ENCODE peak calls at places on chromosomes 1 and 21, in eight cellular contexts. One of them, this sample, is unnamed.

GRCh38 chr1:114861384-114861783 is 6.7 kb downstream of the SYCP1 start:
- DNase-seq in AG09319: no peak
- DNase-seq in WTC11: no peak
- DNase-seq in COLO829: no peak
- DNase-seq in NAMALWA: no peak
- DNase-seq in hippocampal formation: no peak
- DNase-seq in stimulated activated CD8-positive, alpha-beta memory T cell treated with anti-CD3 and anti-CD28 coated beads, Interleukin-4, amount 100 ng/mL, for 1 hour: no peak
- DNase-seq in stimulated activated CD4-positive, alpha-beta T cell treated with anti-CD3 and anti-CD28 coated beads, Interleukin-2, amount 100 ng/mL, for 48 hours: no peak
- DNase-seq in this sample: peak

GRCh38 chr1:215776336-215776735 is 209.2 kb downstream of the KCTD3 start:
- DNase-seq in AG09319: no peak
- DNase-seq in COLO829: no peak
- DNase-seq in hippocampal formation: no peak
- DNase-seq in NAMALWA: no peak
- DNase-seq in stimulated activated CD4-positive, alpha-beta T cell treated with anti-CD3 and anti-CD28 coated beads, Interleukin-2, amount 100 ng/mL, for 48 hours: no peak
- DNase-seq in WTC11: no peak
- DNase-seq in stimulated activated CD8-positive, alpha-beta memory T cell treated with anti-CD3 and anti-CD28 coated beads, Interleukin-4, amount 100 ng/mL, for 1 hour: no peak
- DNase-seq in this sample: no peak

GRCh38 chr1:204380293-204380831 is 20.6 kb upstream of the PLEKHA6 start:
- DNase-seq in COLO829: no peak
- DNase-seq in AG09319: no peak
- DNase-seq in hippocampal formation: no peak
- DNase-seq in WTC11: no peak
- DNase-seq in NAMALWA: no peak
- DNase-seq in stimulated activated CD8-positive, alpha-beta memory T cell treated with anti-CD3 and anti-CD28 coated beads, Interleukin-4, amount 100 ng/mL, for 1 hour: no peak
- DNase-seq in stimulated activated CD4-positive, alpha-beta T cell treated with anti-CD3 and anti-CD28 coated beads, Interleukin-2, amount 100 ng/mL, for 48 hours: no peak
- DNase-seq in this sample: no peak

GRCh38 chr1:109644670-109645069 is 11.2 kb upstream of the GSTM4 start:
- DNase-seq in WTC11: no peak
- DNase-seq in hippocampal formation: no peak
- DNase-seq in COLO829: peak
- DNase-seq in AG09319: no peak
- DNase-seq in stimulated activated CD4-positive, alpha-beta T cell treated with anti-CD3 and anti-CD28 coated beads, Interleukin-2, amount 100 ng/mL, for 48 hours: no peak
- DNase-seq in NAMALWA: no peak
- DNase-seq in stimulated activated CD8-positive, alpha-beta memory T cell treated with anti-CD3 and anti-CD28 coated beads, Interleukin-4, amount 100 ng/mL, for 1 hour: no peak
- DNase-seq in this sample: no peak

GRCh38 chr1:60279798-60280197 is 206.2 kb upstream of the C1orf87 start:
- DNase-seq in NAMALWA: no peak
- DNase-seq in COLO829: no peak
- DNase-seq in hippocampal formation: no peak
- DNase-seq in stimulated activated CD4-positive, alpha-beta T cell treated with anti-CD3 and anti-CD28 coated beads, Interleukin-2, amount 100 ng/mL, for 48 hours: no peak
- DNase-seq in AG09319: no peak
- DNase-seq in WTC11: no peak
- DNase-seq in stimulated activated CD8-positive, alpha-beta memory T cell treated with anti-CD3 and anti-CD28 coated beads, Interleukin-4, amount 100 ng/mL, for 1 hour: no peak
- DNase-seq in this sample: no peak

GRCh38 chr21:17435565-17436543 is 77.0 kb upstream of the CXADR start:
- DNase-seq in NAMALWA: no peak
- DNase-seq in stimulated activated CD8-positive, alpha-beta memory T cell treated with anti-CD3 and anti-CD28 coated beads, Interleukin-4, amount 100 ng/mL, for 1 hour: no peak
- DNase-seq in AG09319: no peak
- DNase-seq in WTC11: no peak
- DNase-seq in stimulated activated CD4-positive, alpha-beta T cell treated with anti-CD3 and anti-CD28 coated beads, Interleukin-2, amount 100 ng/mL, for 48 hours: no peak
- DNase-seq in COLO829: no peak
- DNase-seq in hippocampal formation: no peak
- DNase-seq in this sample: no peak

GRCh38 chr1:28297826-28298225 is 31.0 kb upstream of the MED18 start:
- DNase-seq in hippocampal formation: no peak
- DNase-seq in stimulated activated CD8-positive, alpha-beta memory T cell treated with anti-CD3 and anti-CD28 coated beads, Interleukin-4, amount 100 ng/mL, for 1 hour: no peak
- DNase-seq in COLO829: no peak
- DNase-seq in NAMALWA: no peak
- DNase-seq in AG09319: no peak
- DNase-seq in stimulated activated CD4-positive, alpha-beta T cell treated with anti-CD3 and anti-CD28 coated beads, Interleukin-2, amount 100 ng/mL, for 48 hours: no peak
- DNase-seq in WTC11: no peak
- DNase-seq in this sample: no peak

GRCh38 chr1:1144843-1145546 is 28.7 kb upstream of the TTLL10 start:
- DNase-seq in COLO829: no peak
- DNase-seq in hippocampal formation: no peak
- DNase-seq in stimulated activated CD4-positive, alpha-beta T cell treated with anti-CD3 and anti-CD28 coated beads, Interleukin-2, amount 100 ng/mL, for 48 hours: no peak
- DNase-seq in AG09319: no peak
- DNase-seq in stimulated activated CD8-positive, alpha-beta memory T cell treated with anti-CD3 and anti-CD28 coated beads, Interleukin-4, amount 100 ng/mL, for 1 hour: no peak
- DNase-seq in WTC11: no peak
- DNase-seq in NAMALWA: no peak
- DNase-seq in this sample: no peak

GRCh38 chr21:26798856-26799751 is 46.1 kb downstream of the ADAMTS1 start:
- DNase-seq in stimulated activated CD8-positive, alpha-beta memory T cell treated with anti-CD3 and anti-CD28 coated beads, Interleukin-4, amount 100 ng/mL, for 1 hour: no peak
- DNase-seq in WTC11: no peak
- DNase-seq in COLO829: peak
- DNase-seq in NAMALWA: no peak
- DNase-seq in stimulated activated CD4-positive, alpha-beta T cell treated with anti-CD3 and anti-CD28 coated beads, Interleukin-2, amount 100 ng/mL, for 48 hours: no peak
- DNase-seq in AG09319: no peak
- DNase-seq in hippocampal formation: no peak
- DNase-seq in this sample: no peak

GRCh38 chr1:231165371-231165770 is 3.5 kb downstream of the TRIM67 start:
- DNase-seq in hippocampal formation: no peak
- DNase-seq in WTC11: no peak
- DNase-seq in COLO829: no peak
- DNase-seq in AG09319: no peak
- DNase-seq in stimulated activated CD8-positive, alpha-beta memory T cell treated with anti-CD3 and anti-CD28 coated beads, Interleukin-4, amount 100 ng/mL, for 1 hour: no peak
- DNase-seq in stimulated activated CD4-positive, alpha-beta T cell treated with anti-CD3 and anti-CD28 coated beads, Interleukin-2, amount 100 ng/mL, for 48 hours: no peak
- DNase-seq in NAMALWA: no peak
- DNase-seq in this sample: peak

GRCh38 chr1:230028602-230029223 is 38.3 kb upstream of the GALNT2 start:
- DNase-seq in NAMALWA: no peak
- DNase-seq in stimulated activated CD4-positive, alpha-beta T cell treated with anti-CD3 and anti-CD28 coated beads, Interleukin-2, amount 100 ng/mL, for 48 hours: no peak
- DNase-seq in WTC11: no peak
- DNase-seq in stimulated activated CD8-positive, alpha-beta memory T cell treated with anti-CD3 and anti-CD28 coated beads, Interleukin-4, amount 100 ng/mL, for 1 hour: no peak
- DNase-seq in AG09319: no peak
- DNase-seq in hippocampal formation: no peak
- DNase-seq in COLO829: no peak
- DNase-seq in this sample: no peak

GRCh38 chr1:181936269-181936668 is 125.2 kb downstream of the ZNF648 start:
- DNase-seq in AG09319: no peak
- DNase-seq in stimulated activated CD8-positive, alpha-beta memory T cell treated with anti-CD3 and anti-CD28 coated beads, Interleukin-4, amount 100 ng/mL, for 1 hour: no peak
- DNase-seq in stimulated activated CD4-positive, alpha-beta T cell treated with anti-CD3 and anti-CD28 coated beads, Interleukin-2, amount 100 ng/mL, for 48 hours: peak
- DNase-seq in NAMALWA: no peak
- DNase-seq in hippocampal formation: no peak
- DNase-seq in WTC11: no peak
- DNase-seq in COLO829: no peak
- DNase-seq in this sample: no peak

GRCh38 chr1:176866011-176866410 is 298.5 kb downstream of the ASTN1 start:
- DNase-seq in COLO829: no peak
- DNase-seq in WTC11: no peak
- DNase-seq in stimulated activated CD4-positive, alpha-beta T cell treated with anti-CD3 and anti-CD28 coated beads, Interleukin-2, amount 100 ng/mL, for 48 hours: no peak
- DNase-seq in hippocampal formation: no peak
- DNase-seq in NAMALWA: no peak
- DNase-seq in AG09319: no peak
- DNase-seq in stimulated activated CD8-positive, alpha-beta memory T cell treated with anti-CD3 and anti-CD28 coated beads, Interleukin-4, amount 100 ng/mL, for 1 hour: no peak
- DNase-seq in this sample: no peak

GRCh38 chr1:218823291-218823900 is 350.3 kb upstream of the LYPLAL1 start:
- DNase-seq in stimulated activated CD8-positive, alpha-beta memory T cell treated with anti-CD3 and anti-CD28 coated beads, Interleukin-4, amount 100 ng/mL, for 1 hour: no peak
- DNase-seq in NAMALWA: no peak
- DNase-seq in AG09319: peak
- DNase-seq in stimulated activated CD4-positive, alpha-beta T cell treated with anti-CD3 and anti-CD28 coated beads, Interleukin-2, amount 100 ng/mL, for 48 hours: no peak
- DNase-seq in WTC11: no peak
- DNase-seq in hippocampal formation: no peak
- DNase-seq in COLO829: no peak
- DNase-seq in this sample: no peak